ENCODE peak calls at places on chromosomes 4 and X, in ten cellular contexts. R, W, S, J, U, Y, H, O, Z and N are unnamed samples.

GRCh38 chr4:120071192-120071795 is 4.6 kb upstream of the MAD2L1 start:
- DNase-seq in H (no peak), Z (no peak), J (peak), Y (no peak), W (peak), S (peak), R (peak), O (no peak), U (no peak), N (no peak)

GRCh38 chrX:132209527-132209926 is 9.7 kb downstream of the RAP2C start:
- DNase-seq in W (no peak), R (peak), J (no peak), S (no peak), H (no peak), Y (no peak), O (no peak), U (no peak), Z (no peak), N (no peak)

GRCh38 chrX:3124041-3124440 is 82.8 kb downstream of the ARSF start:
- DNase-seq in Y (no peak), O (no peak), Z (no peak), U (no peak), H (no peak), S (no peak), W (no peak), J (no peak), R (no peak), N (no peak)

GRCh38 chr4:125392683-125393082 is 77.9 kb downstream of the FAT4 start:
- DNase-seq in S (no peak), J (no peak), H (no peak), U (no peak), R (no peak), O (no peak), Y (no peak), Z (no peak), W (no peak), N (no peak)

GRCh38 chr4:78766026-78766425 is 10.1 kb upstream of the BMP2K start:
- DNase-seq in U (no peak), W (no peak), O (no peak), J (no peak), H (no peak), Y (no peak), S (no peak), R (no peak), Z (no peak), N (no peak)

GRCh38 chr4:74374561-74375327 is 9.8 kb downstream of the EREG start:
- DNase-seq in Z (peak), O (peak), J (no peak), S (no peak), R (peak), U (peak), H (no peak), W (no peak), Y (no peak), N (no peak)

GRCh38 chrX:112766774-112767173 is 73.9 kb downstream of the AMOT start:
- DNase-seq in W (no peak), R (no peak), U (no peak), J (no peak), S (no peak), Z (no peak), H (no peak), O (no peak), Y (no peak), N (no peak)

GRCh38 chrX:112147206-112147605 is 64.6 kb upstream of the TRPC5 start:
- DNase-seq in O (no peak), Z (no peak), W (no peak), J (no peak), H (no peak), S (peak), U (no peak), Y (no peak), R (no peak), N (peak)

GRCh38 chr4:152594981-152595916 is 59.4 kb upstream of the FBXW7 start:
- DNase-seq in W (no peak), S (no peak), J (no peak), Y (no peak), H (no peak), R (peak), O (no peak), Z (no peak), U (no peak), N (no peak)

GRCh38 chrX:133992877-133993276 is 7.5 kb upstream of the GPC3 start:
- DNase-seq in U (no peak), Y (no peak), W (no peak), J (no peak), H (no peak), O (no peak), Z (no peak), R (no peak), S (no peak), N (no peak)

GRCh38 chr4:2457481-2458295 is 11.2 kb upstream of the RNF4 start:
- DNase-seq in S (no peak), Y (no peak), H (no peak), W (no peak), Z (no peak), U (no peak), R (no peak), J (peak), O (no peak), N (no peak)

GRCh38 chr4:90024519-90024918 is 102.7 kb upstream of the CCSER1 start:
- DNase-seq in R (no peak), U (no peak), W (no peak), Z (no peak), O (no peak), H (no peak), J (no peak), Y (no peak), S (no peak), N (no peak)

DNA sequence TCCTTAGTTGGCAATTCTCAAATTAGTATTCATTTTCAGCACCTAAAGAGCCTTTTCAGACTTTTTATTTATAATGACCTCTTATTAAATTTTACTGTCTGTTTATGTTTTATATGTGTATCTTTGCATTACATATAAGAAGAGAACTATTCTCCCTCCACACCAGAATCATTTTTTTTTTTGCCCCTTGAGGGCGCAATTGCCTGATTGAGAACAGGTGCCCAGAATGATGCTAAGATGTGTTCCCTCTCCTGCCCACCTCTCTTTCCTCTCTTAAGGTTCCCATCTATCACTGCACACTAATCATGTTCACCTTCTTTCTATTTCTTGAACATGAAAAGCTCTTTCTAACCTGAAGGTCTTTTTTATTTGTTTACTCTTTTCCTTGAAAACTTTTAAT is 44.2 kb upstream of the ADAM29 start:
- DNase-seq in S (peak), U (no peak), Z (no peak), J (no peak), R (no peak), O (no peak), Y (no peak), W (no peak), H (no peak), N (no peak)
- TF ChIP-seq CTCF in S (peak), U (no peak), Z (no peak), J (no peak), R (peak), O (no peak), Y (no peak), W (no peak), H (no peak), N (no peak)

DNA sequence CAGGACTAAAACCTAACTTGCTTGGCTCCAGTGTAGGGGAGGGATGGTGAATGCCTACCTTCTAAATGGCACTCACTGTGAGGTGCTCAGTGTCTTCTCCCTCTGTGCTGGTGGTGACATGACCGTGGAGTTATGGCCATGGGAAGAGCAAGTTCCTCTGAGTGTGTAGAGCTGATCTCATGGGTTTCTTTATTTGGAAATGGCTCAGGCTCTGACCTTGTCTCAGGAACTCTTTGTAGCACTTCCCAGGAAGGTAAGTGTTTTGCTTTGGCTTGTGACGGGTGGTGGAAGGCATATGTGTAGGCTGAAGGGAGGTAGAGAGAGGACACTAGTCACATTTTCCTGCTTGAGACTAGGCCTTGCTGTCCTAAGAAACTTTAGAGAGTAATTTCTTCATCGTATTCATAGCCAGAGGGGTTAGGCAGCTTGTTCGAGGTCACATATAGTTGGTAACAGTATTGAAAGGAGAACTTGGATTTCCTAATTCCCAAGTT is 6.5 kb downstream of the MSN start:
- DNase-seq in Z (no peak), U (no peak), J (no peak), O (no peak), W (no peak), S (no peak), R (no peak), H (no peak), Y (no peak), N (no peak)
- H3K4me3 ChIP-seq in Z (peak), U (peak), J (peak), O (no peak), W (peak), S (no peak), R (no peak), H (no peak), Y (peak), N (no peak)

DNA sequence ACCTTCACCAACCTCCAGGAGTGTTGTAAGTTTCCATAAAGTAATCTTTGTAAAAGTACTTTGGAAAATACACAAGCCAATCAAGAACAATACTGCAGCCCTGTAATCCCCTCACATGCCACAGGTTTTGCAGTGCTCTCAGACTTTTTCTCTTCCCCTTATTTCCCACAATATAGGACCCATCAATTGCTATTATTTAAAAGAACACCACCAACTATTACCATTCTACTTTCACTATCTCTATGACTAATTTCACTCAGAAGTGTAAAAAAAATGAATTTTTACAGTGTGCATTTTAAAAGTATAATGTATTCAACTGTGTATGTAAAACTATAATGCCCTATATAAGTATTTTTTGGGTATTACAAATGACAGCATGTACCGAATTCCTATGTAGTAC is 1.7 kb downstream of the ATP8A1 start:
- DNase-seq in O (no peak), U (no peak), Z (no peak), W (no peak), H (no peak), Y (no peak), S (no peak), J (no peak), R (no peak), N (no peak)
- H3K27ac ChIP-seq in O (peak), U (peak), Z (no peak), W (peak), H (peak), Y (no peak), S (no peak), J (peak), R (no peak), N (peak)

GRCh38 chr4:106803107-106803506 is 233.0 kb downstream of the DKK2 start:
- DNase-seq in O (no peak), S (no peak), Y (no peak), H (no peak), U (no peak), J (no peak), Z (no peak), W (no peak), R (no peak), N (no peak)

GRCh38 chr4:106810122-106810521 is 226.0 kb downstream of the DKK2 start:
- DNase-seq in Y (no peak), J (no peak), R (no peak), W (no peak), S (no peak), H (no peak), U (no peak), O (no peak), Z (no peak), N (no peak)

GRCh38 chr4:106806158-106806797 is 229.8 kb downstream of the DKK2 start:
- DNase-seq in R (peak), J (no peak), U (no peak), O (no peak), H (no peak), Y (no peak), S (no peak), W (no peak), Z (no peak), N (no peak)

GRCh38 chr4:106809083-106809482 is 227.0 kb downstream of the DKK2 start:
- DNase-seq in Z (no peak), U (no peak), W (no peak), J (no peak), S (no peak), H (no peak), R (peak), O (no peak), Y (no peak), N (no peak)
- TF ChIP-seq CTCF in Z (peak), U (peak), W (no peak), J (no peak), S (peak), H (no peak), R (peak), O (no peak), Y (no peak), N (peak)

DNA sequence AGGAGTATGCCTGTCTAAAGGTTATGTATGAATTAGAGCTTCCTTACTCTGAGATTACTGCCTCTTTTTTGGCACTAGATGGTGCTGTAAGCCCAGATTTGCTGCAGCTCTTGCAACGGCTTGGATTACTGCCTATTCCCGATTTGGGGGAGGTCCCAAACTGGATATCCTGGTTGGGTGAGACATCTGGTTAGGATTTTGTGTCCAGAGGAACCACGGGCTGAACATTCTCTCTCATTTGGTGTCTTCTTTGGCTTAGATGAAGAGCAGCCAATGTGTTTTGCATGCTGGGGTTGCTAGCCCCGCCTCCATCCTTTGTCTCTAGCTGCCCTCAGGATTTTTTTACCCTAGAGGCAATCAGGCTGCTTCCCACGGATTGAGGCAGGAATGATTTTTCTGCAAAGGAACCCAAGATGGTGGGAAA is 31.9 kb downstream of the F8A1 start:
- DNase-seq in U (no peak), R (peak), S (peak), Y (no peak), O (peak), J (no peak), H (no peak), Z (peak), W (peak), N (peak)
- H3K4me3 ChIP-seq in U (no peak), R (no peak), S (no peak), Y (no peak), O (no peak), J (no peak), H (no peak), Z (no peak), W (peak), N (peak)

DNA sequence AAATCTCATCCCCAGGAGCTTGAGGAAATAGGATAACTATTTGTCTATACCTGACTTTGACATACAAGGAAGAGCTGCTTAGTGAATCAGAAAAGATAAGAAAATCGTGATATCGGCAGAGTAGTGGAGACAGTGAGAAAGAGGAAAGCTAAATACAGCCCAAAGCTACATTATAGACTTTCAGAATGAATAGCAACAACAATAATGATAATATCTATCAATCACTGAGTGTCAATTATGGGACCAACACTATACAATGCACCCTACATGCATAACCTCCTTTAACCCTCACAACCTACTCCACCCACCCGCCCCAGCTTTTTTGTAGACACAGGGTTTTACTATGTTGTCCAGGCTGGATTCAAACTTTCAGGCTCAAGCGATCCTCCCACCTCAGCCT is 205.1 kb downstream of the PPP3CA start:
- DNase-seq in O (no peak), W (no peak), J (no peak), H (no peak), U (no peak), Z (no peak), S (no peak), R (no peak), Y (no peak), N (no peak)
- H3K27ac ChIP-seq in O (no peak), W (no peak), J (no peak), H (no peak), U (no peak), Z (no peak), S (no peak), R (no peak), Y (no peak), N (no peak)

DNA sequence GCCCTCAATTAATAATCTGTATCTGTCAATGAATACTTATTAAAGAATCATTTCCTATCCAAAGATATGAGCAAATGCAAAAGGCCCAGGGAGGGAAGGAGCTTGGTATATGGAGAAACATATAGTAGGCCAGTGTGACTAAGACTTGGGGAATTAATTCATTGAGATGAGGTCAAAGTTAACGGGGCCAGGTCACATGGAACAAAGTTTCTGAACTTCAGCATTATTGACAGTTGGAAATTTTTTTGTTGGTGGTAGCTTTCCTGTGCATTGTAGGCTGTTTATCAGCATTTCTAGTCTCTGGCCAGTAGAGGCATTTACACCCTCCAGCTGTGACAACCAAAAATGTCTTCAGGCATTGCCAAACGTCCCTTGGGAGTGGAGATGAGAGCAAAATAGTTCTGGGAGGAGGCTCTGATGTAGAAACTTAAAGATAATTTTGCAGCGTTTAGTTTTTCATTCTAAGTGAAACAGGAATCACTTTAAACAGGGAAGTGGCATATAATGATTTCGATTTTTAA is 202.0 kb downstream of the SLC4A4 start:
- DNase-seq in W (no peak), J (no peak), O (no peak), Y (no peak), S (peak), H (no peak), U (no peak), Z (no peak), R (no peak), N (no peak)
- TF ChIP-seq CTCF in W (no peak), J (no peak), O (no peak), Y (no peak), S (peak), H (no peak), U (peak), Z (no peak), R (no peak), N (no peak)

GRCh38 chrX:91435465-91435864 is 826 bp downstream of the PABPC5 start:
- DNase-seq in Z (no peak), R (no peak), O (no peak), W (no peak), S (peak), H (no peak), Y (no peak), J (no peak), U (no peak), N (no peak)
- H3K4me3 ChIP-seq in Z (no peak), R (no peak), O (peak), W (no peak), S (peak), H (peak), Y (peak), J (peak), U (peak), N (peak)